ENCODE peak calls at places on chromosomes 5 and 9, in four cellular contexts. B is CD8-positive, alpha-beta T cell; R is breast epithelium; H is CD4-positive, alpha-beta memory T cell. M is an unnamed sample.

GRCh38 chr5:35672995-35673394 is 55.3 kb downstream of the SPEF2 start:
- DNase-seq in H (peak; percentile 58), B (no peak), R (no peak), M (peak; percentile 3)

GRCh38 chr5:40984884-40985283 is 75.6 kb downstream of the C7 start:
- DNase-seq in R (no peak), H (no peak), B (no peak), M (no peak)

GRCh38 chr5:39713224-39713911 is 288.6 kb upstream of the DAB2 start:
- DNase-seq in R (no peak), H (no peak), B (no peak), M (no peak)

GRCh38 chr5:14557840-14558239 is 23.8 kb upstream of the OTULINL start:
- DNase-seq in H (no peak), R (no peak), B (no peak), M (no peak)

GRCh38 chr9:116124472-116125040 is 29.0 kb upstream of the PAPPA start:
- DNase-seq in R (no peak), H (no peak), B (no peak), M (no peak)

GRCh38 chr9:26375448-26375847 is 517.2 kb downstream of the CAAP1 start:
- DNase-seq in R (no peak), H (no peak), B (no peak), M (no peak)

GRCh38 chr9:83978992-83979811 is 813 bp downstream of the HNRNPK start:
- DNase-seq in R (peak; percentile 80), B (peak; percentile 80), H (peak; percentile 91), M (peak; percentile 81)

GRCh38 chr5:168916266-168916665 is 337.1 kb upstream of the PANK3 start:
- DNase-seq in R (no peak), B (no peak), H (no peak), M (no peak)

GRCh38 chr5:91076138-91076537 is 307.0 kb downstream of the ARRDC3 start:
- DNase-seq in H (no peak), B (no peak), R (no peak), M (no peak)

GRCh38 chr5:176578391-176578808 is 29.3 kb downstream of the CDHR2 start:
- DNase-seq in H (peak; percentile 42), B (no peak), R (peak; percentile 84), M (peak; percentile 33)

GRCh38 chr9:7103382-7104170 is 345.8 kb downstream of the KDM4C start:
- DNase-seq in B (no peak), R (no peak), H (no peak), M (no peak)

GRCh38 chr5:127358274-127358673 is 67.7 kb downstream of the MEGF10 start:
- DNase-seq in H (no peak), R (no peak), B (no peak), M (no peak)

GRCh38 chr5:143106175-143106574 is 297.3 kb downstream of the NR3C1 start:
- DNase-seq in R (no peak), B (no peak), H (no peak), M (no peak)

GRCh38 chr5:37132646-37133045 is 116.5 kb downstream of the CPLANE1 start:
- DNase-seq in R (no peak), B (no peak), H (no peak), M (no peak)

GRCh38 chr5:127029513-127030258 is 672 bp downstream of the MARCHF3 start:
- DNase-seq in R (peak; percentile 53), B (peak; percentile 18), H (peak; percentile 46), M (no peak)

GRCh38 chr9:96219615-96220257 is 82.2 kb downstream of the HSD17B3 start:
- DNase-seq in R (no peak), H (peak; percentile 29), B (no peak), M (no peak)

GRCh38 chr5:122192883-122193496 is 63.6 kb downstream of the ZNF474 start:
- DNase-seq in R (no peak), B (no peak), H (peak; percentile 3), M (no peak)

GRCh38 chr5:10106806-10107205 is 142.9 kb downstream of the ATPSCKMT start:
- DNase-seq in B (no peak), H (no peak), R (no peak), M (no peak)

GRCh38 chr5:2102821-2103776 is 220.4 kb upstream of the IRX4 start:
- DNase-seq in H (no peak), B (no peak), R (no peak), M (no peak)

GRCh38 chr5:37739817-37740261 is 100.0 kb downstream of the GDNF start:
- DNase-seq in R (no peak), B (no peak), H (no peak), M (no peak)

GRCh38 chr5:19002111-19002510 is 985.9 kb downstream of the CDH18 start:
- DNase-seq in H (no peak), B (no peak), R (no peak), M (no peak)

GRCh38 chr5:168645195-168645594 is 66.0 kb upstream of the PANK3 start:
- DNase-seq in B (no peak), H (no peak), R (no peak), M (no peak)

GRCh38 chr9:92671323-92671722 is 1.4 kb upstream of the IPPK start:
- DNase-seq in R (peak; percentile 50), B (no peak), H (no peak), M (no peak)
- H3K4me3 ChIP-seq in R (peak overlapping the region; percentile 69), B (peak overlapping the region; percentile 87), H (no peak overlapping the region), M (no peak overlapping the region)

GRCh38 chr5:56612353-56612752 is 203.0 kb upstream of the MAP3K1 start:
- DNase-seq in B (no peak), H (no peak), R (no peak), M (no peak)
- H3K4me3 ChIP-seq in B (peak overlapping the region; percentile 12), H (no peak overlapping the region), R (no peak overlapping the region), M (peak overlapping the region; percentile 33)

GRCh38 chr9:130194406-130194932 is 22.3 kb downstream of the NCS1 start:
- DNase-seq in H (no peak), R (no peak), B (no peak), M (no peak)
- H3K4me3 ChIP-seq in H (no peak overlapping the region), R (no peak overlapping the region), B (no peak overlapping the region), M (no peak overlapping the region)

GRCh38 chr9:134053401-134053871 is 14.4 kb downstream of the BRD3 start:
- DNase-seq in H (no peak), R (no peak), B (no peak), M (no peak)

GRCh38 chr9:134053941-134054761 is 13.7 kb downstream of the BRD3 start:
- DNase-seq in B (no peak), R (no peak), H (no peak), M (no peak)

GRCh38 chr9:134056483-134057310 is 11.1 kb downstream of the BRD3 start:
- DNase-seq in H (no peak), B (no peak), R (no peak), M (no peak)

GRCh38 chr9:134055981-134056461 is 11.8 kb downstream of the BRD3 start:
- DNase-seq in H (no peak), R (peak; percentile 77), B (no peak), M (no peak)

DNA sequence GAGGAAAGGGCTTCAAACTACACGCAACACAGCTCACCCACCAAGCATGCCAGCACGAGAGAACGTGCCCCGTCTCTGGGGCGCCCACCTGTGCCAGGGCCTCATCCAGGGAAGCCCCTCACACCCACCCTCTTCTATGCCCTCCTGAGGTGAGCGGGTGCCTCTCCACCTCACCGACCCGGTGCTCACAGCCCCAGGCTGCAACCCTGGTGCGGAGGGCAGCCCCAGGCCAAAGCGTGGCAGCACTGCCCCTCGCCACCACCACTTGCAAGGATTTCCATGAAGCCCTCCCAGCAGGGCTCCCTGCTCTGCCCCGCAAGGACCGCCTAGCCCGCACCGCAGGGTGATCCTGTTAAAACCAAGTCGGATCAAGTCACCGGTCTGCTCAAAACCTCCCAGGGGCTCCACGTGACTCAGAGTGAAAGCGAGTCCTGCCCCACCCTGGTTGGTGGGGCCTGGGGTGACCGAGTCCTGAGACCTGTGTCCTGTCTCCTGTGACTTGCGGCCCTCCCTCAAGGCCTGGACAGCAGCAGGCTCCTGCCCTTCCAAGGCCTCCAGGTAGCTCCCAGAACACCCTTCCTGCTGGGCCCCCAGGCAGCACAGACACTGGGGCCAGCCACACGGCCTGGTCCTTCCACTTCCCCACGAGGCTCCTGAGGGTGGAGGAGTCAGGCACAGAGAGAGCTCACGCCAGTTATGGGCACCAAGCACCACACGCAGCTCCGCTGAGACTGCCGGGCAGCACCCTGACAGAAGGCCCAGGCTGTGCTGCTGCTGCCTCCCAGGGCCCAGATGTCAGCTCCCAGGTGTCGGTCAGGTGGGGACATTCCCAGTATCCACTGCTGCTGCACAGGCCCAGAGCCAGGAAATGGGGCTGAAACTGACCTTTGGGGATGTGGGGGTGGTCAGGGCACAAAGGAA is 12.7 kb downstream of the BRD3 start:
- DNase-seq in H (no peak), R (no peak), B (no peak), M (no peak)
- H3K4me3 ChIP-seq in H (no peak overlapping the region), R (no peak overlapping the region), B (no peak overlapping the region), M (no peak overlapping the region)